ENCODE peak calls at places on chromosomes 12 and 14, in seven cellular contexts. O is A549, K is tibial nerve, L is IMR-90, T is lower leg skin, C is stomach, F is H54. M is an unnamed sample.

GRCh38 chr14:50225974-50226297 is 5.4 kb downstream of the SOS2 start:
- DNase-seq in K (no peak), T (no peak), O (no peak), C (no peak), F (no peak), L (no peak), M (no peak)

GRCh38 chr14:98445736-98446135 is 826.3 kb downstream of the BCL11B start:
- DNase-seq in T (no peak), L (no peak), C (no peak), K (no peak), F (no peak), O (no peak), M (no peak)

GRCh38 chr12:26026713-26027112 is 68.2 kb downstream of the RASSF8 start:
- DNase-seq in O (no peak), F (no peak), K (no peak), C (no peak), T (no peak), L (no peak), M (no peak)

GRCh38 chr12:69136931-69137613 is 102.3 kb upstream of the CPSF6 start:
- DNase-seq in F (no peak), O (no peak), L (no peak), C (no peak), T (no peak), K (no peak), M (no peak)

GRCh38 chr12:114721266-114721665 is 37.3 kb upstream of the TBX3 start:
- DNase-seq in L (no peak), O (no peak), K (no peak), T (no peak), C (no peak), F (no peak), M (no peak)

GRCh38 chr14:70571139-70571538 is 29.3 kb downstream of the MED6 start:
- DNase-seq in C (no peak), F (no peak), K (no peak), O (no peak), T (no peak), L (no peak), M (no peak)

GRCh38 chr14:99794156-99794780 is 1.1 kb downstream of the EML1 start:
- DNase-seq in F (no peak), K (no peak), T (no peak), O (no peak), C (no peak), L (no peak), M (no peak)

GRCh38 chr12:11553871-11554533 is 95.5 kb upstream of the ETV6 start:
- DNase-seq in K (no peak), L (peak), C (peak), T (no peak), O (peak), F (peak), M (peak)

GRCh38 chr12:75854681-75855309 is 176.8 kb downstream of the PHLDA1 start:
- DNase-seq in C (no peak), O (no peak), K (no peak), L (peak), T (no peak), F (no peak), M (no peak)

GRCh38 chr12:110280784-110281548 is at the start of gene ATP2A2:
- DNase-seq in T (peak), O (peak), L (peak), C (peak), F (peak), K (peak), M (peak)
- TF ChIP-seq POLR2A in T (peak), O (peak), L (peak), C (no peak), F (peak), K (peak), M (peak)

DNA sequence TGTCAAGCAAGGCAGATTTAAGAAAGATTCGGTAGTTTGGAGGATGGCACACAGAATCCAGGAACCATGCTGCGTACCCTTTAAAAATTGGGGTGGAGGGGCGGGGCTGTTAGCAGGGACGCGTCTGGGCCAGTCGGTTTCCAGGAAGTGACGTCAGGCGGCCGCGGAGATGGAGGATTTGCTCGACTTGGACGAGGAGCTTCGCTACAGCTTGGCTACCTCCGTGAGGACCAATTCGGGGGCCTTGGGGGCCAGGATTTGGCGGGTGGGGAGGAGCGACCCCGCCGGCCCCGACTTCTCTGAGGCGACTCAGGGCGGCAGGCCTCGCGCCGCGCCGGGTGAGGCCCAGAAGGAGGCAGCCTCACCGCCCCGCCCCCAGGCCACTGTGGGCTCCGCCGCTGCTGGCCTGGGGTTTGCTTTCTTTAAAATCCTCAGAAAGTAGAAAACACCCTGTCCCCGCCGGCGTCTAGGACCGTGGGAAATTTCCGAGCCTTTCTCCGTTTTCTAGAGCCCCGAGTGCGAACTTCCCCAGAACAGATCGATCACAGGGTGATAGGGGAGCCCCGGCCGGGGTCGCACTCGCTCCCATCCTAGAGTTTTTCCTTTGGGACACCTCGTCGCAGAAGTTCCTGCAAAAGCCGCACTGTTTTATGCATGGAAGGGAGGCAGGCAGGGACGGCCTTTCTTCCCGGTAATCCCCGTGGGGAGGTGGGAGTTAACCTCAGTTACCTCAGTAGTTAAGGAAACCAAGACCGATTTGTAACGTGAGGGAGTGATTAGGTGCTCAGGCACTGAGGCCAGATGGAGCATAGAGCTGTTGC is at the start of gene IFT43:
- DNase-seq in C (peak), K (peak), L (peak), T (peak), O (peak), F (peak), M (peak)
- TF ChIP-seq POLR2A in C (no peak), K (no peak), L (no peak), T (no peak), O (peak), F (no peak), M (no peak)

DNA sequence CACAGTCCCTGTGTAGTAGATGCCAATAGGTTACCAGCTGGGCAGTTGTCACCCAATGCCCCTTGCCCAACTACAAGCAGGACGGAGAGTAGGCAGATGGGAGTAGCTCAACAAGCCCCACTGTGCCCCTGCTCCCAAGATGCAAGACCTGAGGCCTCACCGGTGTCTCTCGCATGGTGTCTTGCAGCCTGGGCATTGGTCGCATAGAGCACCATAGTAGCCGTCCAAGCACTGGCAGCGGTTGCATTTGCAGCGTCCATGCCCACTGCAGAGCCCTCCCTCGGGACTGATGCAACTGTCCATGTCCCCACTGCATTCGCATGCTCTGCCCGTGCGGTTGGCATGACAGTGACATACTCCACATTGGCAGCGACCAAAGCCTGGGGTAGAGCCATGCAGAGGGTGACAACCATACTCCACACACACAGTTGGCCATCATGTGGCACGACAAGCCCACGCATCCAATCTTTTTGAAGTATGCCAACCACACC is 11.9 kb upstream of the CSAD start:
- DNase-seq in F (no peak), O (no peak), K (no peak), L (no peak), T (peak), C (no peak), M (no peak)
- TF ChIP-seq POLR2A in F (no peak), O (no peak), K (no peak), L (no peak), T (no peak), C (no peak), M (peak)

DNA sequence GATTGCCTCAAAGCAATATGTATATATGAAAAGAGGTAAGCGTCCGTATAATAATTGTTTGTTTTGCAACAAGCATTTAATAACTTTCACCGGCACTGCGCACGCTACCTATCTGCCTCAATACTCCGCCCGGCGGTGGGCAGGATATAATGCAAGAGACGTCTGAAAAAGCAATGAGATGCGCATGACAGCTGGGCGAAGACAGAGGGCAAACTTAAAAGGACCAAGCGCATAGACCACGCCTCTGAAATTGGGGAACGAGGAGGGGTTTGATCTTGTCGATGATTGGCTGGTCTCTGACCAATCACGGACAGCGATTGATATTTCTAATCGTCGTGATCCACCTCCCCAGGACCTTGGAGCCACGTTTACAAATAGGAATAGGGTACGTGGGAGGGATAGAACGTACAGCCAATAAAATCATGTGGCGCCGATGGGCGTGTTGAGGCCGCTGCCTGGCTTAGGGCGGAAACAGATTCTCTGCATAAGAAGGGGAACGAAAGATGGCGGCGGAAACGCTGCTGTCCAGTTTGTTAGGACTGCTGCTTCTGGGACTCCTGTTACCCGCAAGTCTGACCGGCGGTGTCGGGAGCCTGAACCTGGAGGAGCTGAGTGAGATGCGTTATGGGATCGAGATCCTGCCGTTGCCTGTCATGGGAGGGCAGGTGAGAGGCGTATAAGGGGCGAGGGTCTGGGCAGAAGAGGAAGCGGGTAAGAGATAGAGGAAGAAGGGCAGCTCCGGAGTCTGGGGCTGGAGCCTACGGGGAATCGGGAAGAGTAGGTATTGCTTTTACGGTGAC is at the start of gene OS9:
- DNase-seq in T (peak), F (peak), C (peak), O (peak), K (peak), L (peak), M (peak)
- TF ChIP-seq POLR2A in T (no peak), F (peak), C (no peak), O (peak), K (peak), L (peak), M (peak)

DNA sequence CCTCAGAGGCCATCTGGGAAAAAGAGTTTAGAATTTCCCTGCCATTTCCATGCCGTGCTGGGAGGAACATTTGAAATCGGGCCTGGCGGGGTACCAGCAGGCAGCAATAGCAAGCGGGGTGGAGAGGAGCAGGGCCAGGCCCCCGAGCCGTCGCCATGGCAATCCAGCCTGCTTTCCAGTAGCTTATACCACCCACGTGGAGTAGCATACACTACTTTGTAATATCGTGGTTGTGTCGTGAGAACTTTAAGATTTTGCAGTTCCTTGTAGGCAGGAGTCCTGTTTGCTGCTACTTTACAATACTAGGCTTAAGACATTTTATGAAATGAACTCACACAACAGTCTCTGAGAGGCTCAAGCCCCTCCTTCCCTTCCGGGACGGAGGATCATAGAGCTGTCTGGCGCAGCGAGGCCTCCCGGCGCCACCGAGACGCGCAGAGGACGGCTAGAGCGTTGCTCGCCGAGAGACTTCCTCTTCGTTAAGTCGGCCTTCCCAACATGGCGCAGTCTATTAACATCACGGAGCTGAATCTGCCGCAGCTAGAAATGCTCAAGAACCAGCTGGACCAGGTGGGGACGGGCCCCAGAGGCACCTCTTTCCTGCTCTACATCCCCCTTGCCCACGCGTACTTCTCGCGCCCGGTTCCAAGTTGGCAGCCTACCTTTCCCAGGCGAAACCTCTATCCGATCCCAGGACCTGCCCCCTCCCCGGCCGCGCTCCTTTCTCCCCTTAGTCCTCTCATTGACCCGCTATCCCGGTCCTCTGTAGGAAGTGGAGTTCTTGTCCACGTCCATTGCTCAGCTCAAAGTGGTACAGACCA is at the start of gene PFDN5:
- DNase-seq in C (peak), K (peak), L (peak), F (peak), T (peak), O (peak), M (peak)
- TF ChIP-seq POLR2A in C (no peak), K (peak), L (peak), F (peak), T (peak), O (peak), M (peak)

GRCh38 chr12:56127485-56127887 is 581 bp upstream of the ESYT1 start:
- DNase-seq in C (no peak), T (no peak), O (no peak), L (no peak), K (no peak), F (no peak), M (no peak)
- TF ChIP-seq POLR2A in C (no peak), T (no peak), O (no peak), L (no peak), K (no peak), F (no peak), M (no peak)

DNA sequence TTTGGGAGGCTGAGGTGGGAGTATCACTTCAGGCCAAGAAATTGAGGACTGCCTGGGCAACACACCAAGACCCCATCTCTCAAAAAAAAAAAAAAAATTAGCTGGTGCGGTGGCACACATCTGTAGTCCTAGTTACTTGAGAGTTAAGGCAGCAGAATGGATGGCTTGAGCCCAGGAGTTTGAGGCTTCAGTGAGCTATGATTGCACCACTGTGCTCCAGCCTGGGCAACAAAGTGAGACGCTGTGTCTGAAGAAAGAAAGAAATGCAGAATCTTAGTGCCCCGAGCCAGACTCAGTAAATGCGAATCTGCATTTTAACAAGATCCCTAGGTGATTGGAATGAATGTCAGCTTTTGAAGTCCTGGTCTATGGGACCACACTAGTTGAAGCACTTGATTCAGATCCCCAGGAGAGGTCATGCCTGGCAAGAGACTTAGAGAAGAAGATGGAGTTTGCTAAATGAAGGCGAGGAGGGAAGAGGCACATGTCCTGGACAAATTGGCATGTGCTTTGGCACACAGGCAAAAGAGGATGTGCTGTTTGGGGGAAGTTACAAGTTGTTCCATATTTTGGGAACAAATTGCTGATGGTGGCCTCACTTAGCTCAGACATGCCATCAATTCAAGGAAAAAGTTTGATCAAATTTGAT is 56.6 kb downstream of the DRAM1 start:
- DNase-seq in F (no peak), C (no peak), K (peak), L (no peak), O (no peak), T (no peak), M (no peak)
- TF ChIP-seq POLR2A in F (no peak), C (no peak), K (no peak), L (no peak), O (no peak), T (no peak), M (no peak)

GRCh38 chr12:94867066-94867855 is 136.2 kb downstream of the NDUFA12 start:
- DNase-seq in O (no peak), L (peak), C (no peak), T (no peak), K (no peak), F (no peak), M (no peak)
- TF ChIP-seq POLR2A in O (no peak), L (no peak), C (no peak), T (no peak), K (no peak), F (no peak), M (no peak)

DNA sequence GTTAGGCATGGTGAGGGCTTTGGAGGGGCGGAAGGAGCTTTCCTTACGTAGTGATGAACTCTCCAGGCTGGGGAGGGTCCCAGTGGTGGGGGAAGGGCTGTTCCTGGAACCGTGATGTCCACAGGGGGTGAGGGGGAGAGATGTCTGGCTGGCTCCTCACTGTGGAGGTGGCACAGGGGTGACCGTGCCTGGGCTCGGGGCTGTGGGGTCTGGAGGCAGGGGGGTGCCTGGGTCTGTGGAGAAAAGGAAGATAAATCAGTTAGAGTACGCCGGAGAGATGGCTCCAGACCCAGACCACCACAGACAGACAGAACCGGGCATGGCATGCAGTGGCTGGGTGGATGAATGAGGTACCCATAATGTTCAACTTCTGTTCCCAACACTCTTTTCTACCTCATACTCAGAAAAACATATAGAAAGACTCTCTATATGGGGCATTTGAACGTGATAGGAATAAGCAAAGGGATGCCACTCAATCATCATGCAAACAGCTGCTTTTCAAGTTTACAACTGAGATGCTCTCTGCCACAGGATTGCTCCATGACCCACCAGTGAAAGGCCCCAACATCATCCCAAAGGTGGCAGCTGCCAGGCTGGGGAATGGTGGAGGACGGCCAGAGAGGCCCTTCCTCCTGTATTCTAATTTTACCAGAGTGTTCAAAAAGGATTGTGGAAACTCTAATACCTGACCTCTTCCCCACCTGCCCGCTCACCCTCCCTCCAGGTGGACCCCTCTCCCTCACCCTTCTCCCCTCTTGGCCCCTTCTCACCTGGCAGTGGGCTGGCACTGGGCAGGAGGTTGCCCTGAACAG is 5.6 kb downstream of the MYL6 start:
- DNase-seq in K (no peak), F (no peak), T (no peak), O (no peak), C (no peak), L (no peak), M (no peak)
- TF ChIP-seq POLR2A in K (no peak), F (peak), T (no peak), O (no peak), C (no peak), L (peak), M (peak)

GRCh38 chr14:21476925-21477681 is at the start of the genes RAB2B and TOX4:
- DNase-seq in T (peak), O (peak), K (peak), C (peak), F (peak), L (peak), M (peak)
- TF ChIP-seq POLR2A in T (peak), O (peak), K (no peak), C (no peak), F (peak), L (peak), M (peak)